ENCODE peak calls at places on chromosomes 1 and 21, in four cellular contexts. K is neural progenitor cell, V is RWPE2, M is adrenal gland. G is an unnamed sample.

GRCh38 chr1:52552505-52553371 is at the start of gene TUT4:
- DNase-seq in V (peak), M (peak), K (peak), G (peak)

GRCh38 chr1:54118704-54119103 is 34.1 kb downstream of the CDCP2 start:
- DNase-seq in V (no peak), K (no peak), M (no peak), G (no peak)

GRCh38 chr1:229411434-229412055 is 22.3 kb downstream of the ACTA1 start:
- DNase-seq in K (no peak), V (no peak), M (no peak), G (no peak)

GRCh38 chr1:67097305-67097704 is 37.5 kb downstream of the C1orf141 start:
- DNase-seq in K (peak), M (no peak), V (no peak), G (no peak)

GRCh38 chr1:80181418-80181817 is 1174.9 kb upstream of the ADGRL4 start:
- DNase-seq in V (no peak), K (peak), M (no peak), G (no peak)

GRCh38 chr1:119978018-119978505 is 81.7 kb upstream of the ADAM30 start:
- DNase-seq in K (no peak), M (no peak), V (no peak), G (no peak)

GRCh38 chr1:67612690-67613322 is 72.2 kb upstream of the GADD45A start:
- DNase-seq in K (no peak), M (no peak), V (no peak), G (no peak)

GRCh38 chr1:218439541-218440295 is 94.6 kb downstream of the TGFB2 start:
- DNase-seq in K (peak), V (no peak), M (no peak), G (no peak)

GRCh38 chr1:187306671-187307415 is 478.1 kb downstream of the PLA2G4A start:
- DNase-seq in V (no peak), K (no peak), M (no peak), G (no peak)

GRCh38 chr1:186078245-186078644 is 296.8 kb downstream of the TPR start:
- DNase-seq in K (no peak), V (no peak), M (no peak), G (no peak)

GRCh38 chr1:113657556-113658063 is 101.7 kb downstream of the PHTF1 start:
- DNase-seq in V (no peak), K (no peak), M (no peak), G (no peak)

GRCh38 chr21:41777934-41778815 is 11.3 kb upstream of the RIPK4 start:
- DNase-seq in V (peak), K (peak), M (peak), G (peak)

GRCh38 chr1:98555814-98556213 is 105.7 kb upstream of the SNX7 start:
- DNase-seq in V (no peak), M (no peak), K (no peak), G (no peak)

GRCh38 chr1:87182611-87183010 is 146.1 kb upstream of the LMO4 start:
- DNase-seq in V (no peak), K (no peak), M (no peak), G (no peak)

GRCh38 chr1:213154056-213154677 is 103.1 kb downstream of the RPS6KC1 start:
- DNase-seq in V (no peak), M (peak), K (no peak), G (no peak)

GRCh38 chr1:226357416-226357815 is 48.5 kb upstream of the LIN9 start:
- DNase-seq in K (no peak), M (no peak), V (no peak), G (no peak)

GRCh38 chr1:152928671-152929070 is 18.3 kb upstream of the SPRR5 start:
- DNase-seq in K (no peak), V (no peak), M (no peak), G (no peak)

GRCh38 chr1:92662048-92662447 is 122.9 kb downstream of the EVI5 start:
- DNase-seq in V (no peak), M (no peak), K (no peak), G (no peak)

GRCh38 chr1:33347650-33347992 is 26.7 kb upstream of the A3GALT2 start:
- DNase-seq in V (no peak), K (no peak), M (no peak), G (peak)

GRCh38 chr1:32334274-32334861 is 1.7 kb downstream of the MARCKSL1 start:
- DNase-seq in M (no peak), V (no peak), K (no peak), G (peak)
- H3K27ac ChIP-seq in M (peak), V (no peak), K (peak), G (peak)

GRCh38 chr1:117120774-117121588 is 568 bp downstream of the TRIM45 start:
- DNase-seq in M (no peak), V (no peak), K (peak), G (no peak)
- H3K27ac ChIP-seq in M (peak), V (peak), K (peak), G (peak)

DNA sequence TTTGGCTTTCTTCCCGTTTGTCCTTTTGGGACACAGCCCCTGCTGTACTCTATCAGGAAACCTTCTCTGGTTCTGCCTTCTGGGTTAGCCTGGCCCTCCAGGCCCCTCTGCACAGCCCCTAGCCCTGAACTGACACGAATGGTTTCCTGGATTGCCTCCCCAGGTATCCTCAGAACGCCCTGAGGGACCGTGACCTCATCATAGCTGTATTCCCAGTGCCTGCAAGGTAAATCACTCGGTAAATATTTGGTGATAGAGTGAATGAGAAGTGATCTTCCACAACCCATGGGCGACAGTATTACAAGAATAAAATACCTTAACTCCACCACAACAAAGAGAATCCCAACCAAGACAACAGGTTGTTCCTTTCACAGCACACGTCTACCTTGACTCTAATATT is 637.2 kb downstream of the SMYD3 start:
- DNase-seq in M (no peak), V (no peak), K (no peak), G (no peak)
- H3K27ac ChIP-seq in M (no peak), V (no peak), K (no peak), G (no peak)

GRCh38 chr1:207754942-207755689 is 3.3 kb downstream of the CD46 start:
- DNase-seq in K (no peak), V (no peak), M (no peak), G (no peak)
- H3K27ac ChIP-seq in K (no peak), V (peak), M (peak), G (peak)

GRCh38 chr1:15947382-15948090 is 28.4 kb downstream of the ZBTB17 start:
- DNase-seq in V (no peak), K (no peak), M (no peak), G (no peak)
- H3K27ac ChIP-seq in V (peak), K (no peak), M (peak), G (peak)

GRCh38 chr1:234927312-234927967 is 201.2 kb downstream of the TOMM20 start:
- DNase-seq in M (no peak), K (no peak), V (no peak), G (no peak)

GRCh38 chr1:234925440-234926251 is 203.0 kb downstream of the TOMM20 start:
- DNase-seq in K (no peak), V (no peak), M (peak), G (no peak)

GRCh38 chr1:234924450-234925355 is 203.9 kb downstream of the TOMM20 start:
- DNase-seq in V (no peak), M (no peak), K (no peak), G (no peak)

GRCh38 chr1:234926574-234927311 is 201.9 kb downstream of the TOMM20 start:
- DNase-seq in M (no peak), V (no peak), K (no peak), G (no peak)

GRCh38 chr1:234926252-234926573 is 202.4 kb downstream of the TOMM20 start:
- DNase-seq in K (no peak), M (no peak), V (no peak), G (no peak)
- H3K27ac ChIP-seq in K (no peak), M (peak), V (peak), G (peak)

DNA sequence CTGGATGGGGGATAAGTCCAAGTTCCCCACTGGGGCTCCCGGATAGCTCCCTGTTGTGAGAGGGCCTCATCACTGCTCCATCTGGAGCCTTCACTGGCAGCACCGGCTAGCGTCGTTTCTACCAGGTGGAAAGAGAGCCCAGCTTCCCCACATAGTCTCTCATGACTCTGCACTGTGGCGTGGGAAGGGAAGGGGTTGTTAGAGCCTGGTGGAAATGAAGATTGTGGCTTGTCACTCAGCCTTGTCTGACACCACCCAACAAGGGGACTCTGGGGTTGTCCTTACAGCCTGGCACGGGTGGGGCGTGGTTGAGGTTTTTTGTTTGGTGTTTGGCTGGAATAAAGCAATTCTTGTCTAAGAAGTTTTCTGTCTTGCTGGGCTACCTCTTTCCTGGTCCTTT is 94.6 kb downstream of the ADARB1 start:
- DNase-seq in K (no peak), V (no peak), M (no peak), G (no peak)
- H3K27ac ChIP-seq in K (peak), V (no peak), M (no peak), G (no peak)

DNA sequence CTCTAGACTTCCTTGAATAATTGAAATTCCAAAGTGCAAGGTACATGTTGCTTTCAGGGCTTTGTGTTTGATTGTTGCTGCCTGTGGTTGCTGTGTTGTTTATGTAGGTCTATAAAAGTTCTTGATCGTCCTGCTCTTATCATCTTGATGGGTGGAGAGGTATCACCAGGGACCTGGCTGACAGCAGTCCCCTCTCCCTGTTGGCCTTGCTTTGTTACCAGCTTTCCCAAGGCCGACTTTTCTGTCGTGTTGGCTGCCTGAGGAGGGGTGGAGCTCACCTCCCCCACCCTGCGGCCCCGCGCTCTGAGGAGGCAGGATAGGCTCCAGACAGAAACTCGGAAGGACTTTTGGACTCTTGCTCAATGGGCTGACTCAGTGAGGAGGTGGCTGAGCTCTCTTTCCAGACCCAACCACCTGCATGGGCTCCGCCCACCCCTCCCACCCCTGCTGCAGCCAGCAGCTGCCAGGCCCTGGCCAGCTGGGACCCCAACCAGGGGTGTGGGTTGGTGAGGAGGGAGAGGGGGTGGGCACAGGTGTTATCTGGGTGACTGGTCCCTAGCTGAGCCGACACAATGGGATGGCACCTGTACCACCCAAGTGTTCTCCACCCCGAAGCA is 2.0 kb downstream of the INAVA start:
- DNase-seq in M (no peak), K (no peak), V (peak), G (peak)
- H3K27ac ChIP-seq in M (no peak), K (no peak), V (peak), G (peak)

GRCh38 chr1:170932236-170932635 is 3.1 kb upstream of the MROH9 start:
- DNase-seq in V (no peak), K (no peak), M (no peak), G (no peak)

GRCh38 chr1:170931650-170932049 is 3.7 kb upstream of the MROH9 start:
- DNase-seq in V (no peak), M (no peak), K (no peak), G (no peak)

GRCh38 chr1:170927955-170928850 is 7.1 kb upstream of the MROH9 start:
- DNase-seq in K (no peak), V (no peak), M (no peak), G (no peak)

GRCh38 chr1:170929835-170930554 is 5.3 kb upstream of the MROH9 start:
- DNase-seq in M (peak), V (no peak), K (peak), G (no peak)

DNA sequence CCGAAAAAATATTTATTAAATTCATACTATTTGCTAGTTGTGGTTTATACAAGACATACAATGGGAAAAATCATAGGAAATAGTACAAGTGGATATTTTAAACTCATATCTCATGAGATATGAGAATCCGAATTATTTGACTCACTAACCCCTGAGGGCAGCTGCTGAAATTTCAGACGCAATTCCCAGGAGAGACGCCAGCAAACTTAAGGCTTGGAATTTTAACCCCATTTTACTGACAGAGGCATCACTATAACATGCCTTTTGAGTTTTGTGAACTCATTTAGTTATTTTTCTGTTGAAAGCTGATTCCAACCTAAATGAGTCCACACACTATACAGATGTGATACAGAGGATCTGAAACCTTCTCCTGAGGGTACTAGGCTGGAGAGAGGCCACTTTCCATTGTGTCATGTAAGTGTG is 5.9 kb upstream of the MROH9 start:
- DNase-seq in K (no peak), M (no peak), V (no peak), G (no peak)
- H3K27ac ChIP-seq in K (no peak), M (no peak), V (no peak), G (peak)